ENCODE peak calls at places on chromosomes 6 and 20, in four cellular contexts. F is IMR-90, Y is mesendoderm, E is H9. Z is an unnamed sample.

GRCh38 chr20:5171074-5171789 is 44.4 kb downstream of the CDS2 start:
- DNase-seq in F (no peak), Y (peak; percentile 31), E (peak; percentile 43), Z (peak; percentile 62)

GRCh38 chr20:16098890-16099639 is 474.2 kb downstream of the KIF16B start:
- DNase-seq in F (no peak), Y (peak; percentile 2), E (no peak), Z (no peak)

GRCh38 chr20:2859330-2860121 is 13.8 kb upstream of the PTPRA start:
- DNase-seq in F (no peak), Y (no peak), E (no peak), Z (no peak)

GRCh38 chr6:83920017-83920416 is 60.5 kb downstream of the CYB5R4 start:
- DNase-seq in F (peak; percentile 60), Y (no peak), E (no peak), Z (peak; percentile 27)

GRCh38 chr6:20670750-20671149 is 136.5 kb downstream of the CDKAL1 start:
- DNase-seq in F (peak; percentile 37), Y (no peak), E (no peak), Z (no peak)

GRCh38 chr6:68635706-68636513 is 828 bp downstream of the ADGRB3 start:
- DNase-seq in F (no peak), Y (no peak), E (peak; percentile 33), Z (peak; percentile 42)

GRCh38 chr6:78701407-78701806 is 165.9 kb upstream of the IRAK1BP1 start:
- DNase-seq in F (peak; percentile 70), Y (no peak), E (no peak), Z (no peak)

GRCh38 chr6:24078200-24078599 is 47.8 kb upstream of the NRSN1 start:
- DNase-seq in F (no peak), Y (no peak), E (no peak), Z (no peak)

GRCh38 chr6:6724319-6725119 is 136.0 kb downstream of the LY86 start:
- DNase-seq in F (peak; percentile 76), Y (peak; percentile 89), E (peak; percentile 80), Z (peak; percentile 84)

GRCh38 chr6:105642708-105643107 is 239.8 kb upstream of the PREP start:
- DNase-seq in F (peak; percentile 33), Y (no peak), E (no peak), Z (peak; percentile 17)

GRCh38 chr6:146267447-146267846 is 238.6 kb downstream of the GRM1 start:
- DNase-seq in F (no peak), Y (no peak), E (no peak), Z (no peak)

GRCh38 chr20:19767070-19767469 is 9.0 kb downstream of the RIN2 start:
- DNase-seq in F (no peak), Y (no peak), E (no peak), Z (no peak)

GRCh38 chr6:137878810-137879285 is 11.8 kb downstream of the TNFAIP3 start:
- DNase-seq in F (no peak), Y (peak; percentile 92), E (peak; percentile 89), Z (peak; percentile 15)

GRCh38 chr6:109308018-109308492 is 74.2 kb downstream of the CD164 start:
- DNase-seq in F (peak; percentile 63), Y (peak; percentile 37), E (no peak), Z (peak; percentile 69)

GRCh38 chr6:118785601-118786000 is 108.4 kb upstream of the ASF1A start:
- DNase-seq in F (no peak), Y (no peak), E (no peak), Z (no peak)

GRCh38 chr6:151763938-151764680 is 43.4 kb upstream of the ESR1 start:
- DNase-seq in F (peak; percentile 73), Y (peak; percentile 96), E (peak; percentile 98), Z (peak; percentile 66)

GRCh38 chr20:53664121-53664520 is 70.5 kb upstream of the ZNF217 start:
- DNase-seq in F (no peak), Y (no peak), E (no peak), Z (no peak)

GRCh38 chr6:152983637-152984386 is 971 bp upstream of the FBXO5 start:
- DNase-seq in F (peak; percentile 78), Y (peak; percentile 98), E (peak; percentile 96), Z (peak; percentile 78)

GRCh38 chr20:36572701-36573102 is 695 bp upstream of the TGIF2 start:
- DNase-seq in F (peak; percentile 51), Y (peak; percentile 80), E (peak; percentile 51), Z (peak; percentile 74)

GRCh38 chr6:38279945-38280588 is 359.7 kb downstream of the BTBD9 start:
- DNase-seq in F (no peak), Y (peak; percentile 57), E (no peak), Z (no peak)

GRCh38 chr6:707576-708236 is 14.8 kb upstream of the EXOC2 start:
- DNase-seq in F (no peak), Y (no peak), E (no peak), Z (no peak)
- H2BK15ac ChIP-seq in F (no peak overlapping the region), Y (no peak overlapping the region), E (no peak overlapping the region), Z (no peak overlapping the region)

GRCh38 chr6:15062311-15063252 is 183.3 kb upstream of the JARID2 start:
- DNase-seq in F (peak; percentile 99), Y (no peak), E (no peak), Z (peak; percentile 95)
- H2BK15ac ChIP-seq in F (peak overlapping the region; percentile 55), Y (no peak overlapping the region), E (no peak overlapping the region), Z (no peak overlapping the region)

GRCh38 chr20:46637861-46638366 is 13.3 kb downstream of the SLC13A3 start:
- DNase-seq in F (no peak), Y (no peak), E (no peak), Z (no peak)

GRCh38 chr20:46640536-46641311 is 10.5 kb downstream of the SLC13A3 start:
- DNase-seq in F (no peak), Y (no peak), E (no peak), Z (no peak)

GRCh38 chr20:46638367-46639274 is 12.6 kb downstream of the SLC13A3 start:
- DNase-seq in F (no peak), Y (peak; percentile 69), E (peak; percentile 58), Z (no peak)

GRCh38 chr20:46640044-46640443 is 11.2 kb downstream of the SLC13A3 start:
- DNase-seq in F (no peak), Y (peak; percentile 25), E (no peak), Z (no peak)

DNA sequence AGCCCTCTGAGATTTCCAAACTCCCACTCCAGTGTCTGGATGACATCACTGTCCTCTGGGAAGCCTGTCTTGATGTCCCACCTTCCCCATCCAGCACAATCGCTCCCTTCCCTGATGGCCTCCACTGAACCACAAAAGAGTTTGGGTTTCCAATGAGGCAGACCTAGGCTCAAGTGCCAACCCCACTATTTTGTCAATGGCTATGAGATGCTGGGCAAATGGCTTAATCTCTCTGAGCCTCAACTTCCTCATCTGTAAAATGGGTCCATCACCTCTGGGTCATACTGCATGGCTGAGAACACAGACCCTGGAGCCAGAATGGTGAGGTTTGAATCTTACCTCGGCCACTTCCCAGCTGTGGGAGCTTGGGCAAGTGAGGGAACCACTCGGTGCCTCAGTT is 11.7 kb downstream of the SLC13A3 start:
- DNase-seq in F (no peak), Y (no peak), E (no peak), Z (no peak)
- H2BK15ac ChIP-seq in F (no peak overlapping the region), Y (no peak overlapping the region), E (no peak overlapping the region), Z (no peak overlapping the region)

DNA sequence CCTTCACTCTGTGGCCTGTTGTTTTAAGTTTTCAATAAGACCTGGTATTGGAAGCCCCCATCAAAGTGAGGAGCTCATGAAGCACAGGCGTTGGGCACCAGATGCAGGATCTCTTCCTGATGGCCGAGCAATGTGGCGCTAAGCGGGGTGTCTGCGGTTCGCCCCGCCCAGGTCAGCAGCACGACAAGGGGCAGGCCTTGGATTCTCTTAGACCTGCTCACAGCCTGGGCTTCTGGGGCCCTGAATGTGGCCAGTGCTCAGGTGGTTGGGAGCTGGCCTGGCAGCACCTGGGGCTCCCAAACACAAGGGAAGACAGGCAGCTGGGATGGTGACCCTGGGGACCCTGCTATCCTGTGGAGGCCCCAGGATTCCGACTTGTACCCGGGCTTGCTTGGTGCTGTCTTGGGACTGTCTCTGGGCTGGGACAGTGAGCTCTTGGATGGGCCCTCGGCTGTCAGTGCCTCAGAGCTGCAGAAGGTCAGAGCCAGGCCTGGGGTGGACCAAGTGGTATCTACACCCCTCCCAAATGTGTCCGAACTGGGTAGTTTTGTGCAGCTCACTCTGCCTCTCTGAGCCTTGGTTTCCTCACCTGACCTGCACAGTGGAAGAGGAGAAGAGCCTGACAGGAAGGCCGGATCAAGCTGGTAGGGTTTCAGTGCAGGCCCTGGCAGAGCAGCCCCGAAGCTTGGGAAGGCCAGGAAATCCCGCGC is 69.1 kb downstream of the PHACTR3 start:
- DNase-seq in F (no peak), Y (no peak), E (no peak), Z (no peak)
- H2BK15ac ChIP-seq in F (no peak overlapping the region), Y (no peak overlapping the region), E (no peak overlapping the region), Z (no peak overlapping the region)

GRCh38 chr6:41691426-41692079 is 43.9 kb downstream of the TFEB start:
- DNase-seq in F (no peak), Y (peak; percentile 55), E (no peak), Z (no peak)
- H2BK15ac ChIP-seq in F (no peak overlapping the region), Y (no peak overlapping the region), E (no peak overlapping the region), Z (no peak overlapping the region)

GRCh38 chr6:167552961-167553360 is 228.1 kb downstream of the TTLL2 start:
- DNase-seq in F (no peak), Y (no peak), E (no peak), Z (no peak)
- H2BK15ac ChIP-seq in F (no peak overlapping the region), Y (no peak overlapping the region), E (no peak overlapping the region), Z (no peak overlapping the region)

DNA sequence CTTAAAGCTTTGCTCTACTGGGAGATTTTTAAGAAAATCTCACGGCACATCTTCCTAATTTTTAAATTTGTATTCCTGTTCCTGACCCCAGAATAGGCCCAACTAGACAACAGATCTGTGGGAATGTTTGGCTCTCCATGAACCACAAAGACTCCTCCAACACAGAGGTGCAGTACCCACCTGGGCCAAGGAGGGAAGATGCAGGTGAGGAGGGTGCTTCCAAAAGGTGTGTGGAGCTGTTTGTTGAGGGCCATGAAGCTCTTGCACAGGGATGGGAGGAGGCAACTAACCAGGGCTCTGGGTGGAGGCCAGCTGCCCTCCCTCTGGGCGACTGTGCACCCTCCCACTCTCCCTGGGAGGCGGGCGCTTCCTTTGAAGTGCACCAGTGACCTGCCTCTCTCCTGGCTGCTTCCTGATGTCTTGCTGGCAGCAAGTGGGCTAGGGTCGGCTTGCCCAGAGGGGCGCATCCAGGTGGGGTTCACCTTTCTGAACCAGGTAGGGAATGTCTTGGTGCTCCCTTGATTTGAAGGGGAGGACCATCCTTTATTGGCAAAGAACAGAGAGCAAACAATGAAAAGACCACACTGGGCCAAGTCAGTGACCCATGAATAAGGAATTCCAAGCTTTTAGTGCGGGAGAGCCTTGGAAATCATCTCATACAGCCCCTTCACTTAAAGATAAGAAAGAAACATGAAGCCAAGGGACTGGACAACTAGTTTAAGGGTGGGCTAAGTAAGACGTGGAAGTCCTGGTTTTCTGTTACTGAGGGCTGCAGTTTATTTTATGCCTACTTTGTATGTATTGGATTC is 76.0 kb downstream of the ANKRD6 start:
- DNase-seq in F (no peak), Y (no peak), E (peak; percentile 38), Z (no peak)
- H2BK15ac ChIP-seq in F (no peak overlapping the region), Y (no peak overlapping the region), E (no peak overlapping the region), Z (no peak overlapping the region)

Z was measured in mesenchymal stem cell.